ENCODE peak calls at places on chromosomes 6 and 20, in four cellular contexts. One of them, this sample, is unnamed.

GRCh38 chr20:63009988-63010769 is 3.4 kb upstream of the BHLHE23 start:
- DNase-seq in transverse colon: peak; percentile 73
- DNase-seq in spleen: peak; percentile 83
- DNase-seq in suprapubic skin: no peak
- DNase-seq in this sample: no peak

GRCh38 chr6:77456531-77457248 is 6.6 kb downstream of the HTR1B start:
- DNase-seq in transverse colon: no peak
- DNase-seq in spleen: no peak
- DNase-seq in suprapubic skin: no peak
- DNase-seq in this sample: no peak

GRCh38 chr6:21739838-21740237 is 146.3 kb downstream of the SOX4 start:
- DNase-seq in transverse colon: no peak
- DNase-seq in spleen: no peak
- DNase-seq in suprapubic skin: no peak
- DNase-seq in this sample: no peak

GRCh38 chr20:8132015-8132631 is at the start of gene PLCB1:
- DNase-seq in transverse colon: peak; percentile 77
- DNase-seq in spleen: peak; percentile 95
- DNase-seq in suprapubic skin: peak; percentile 86
- DNase-seq in this sample: peak; percentile 96

GRCh38 chr20:41531876-41532275 is 86.3 kb downstream of the CHD6 start:
- DNase-seq in transverse colon: no peak
- DNase-seq in spleen: no peak
- DNase-seq in suprapubic skin: no peak
- DNase-seq in this sample: no peak

GRCh38 chr20:45114465-45115385 is at the start of gene WFDC5:
- DNase-seq in transverse colon: no peak
- DNase-seq in spleen: no peak
- DNase-seq in suprapubic skin: no peak
- DNase-seq in this sample: no peak

GRCh38 chr6:47452899-47453298 is 24.7 kb upstream of the CD2AP start:
- DNase-seq in transverse colon: no peak
- DNase-seq in spleen: no peak
- DNase-seq in suprapubic skin: no peak
- DNase-seq in this sample: no peak

GRCh38 chr20:48733296-48733790 is 94.5 kb downstream of the PREX1 start:
- DNase-seq in transverse colon: no peak
- DNase-seq in spleen: no peak
- DNase-seq in suprapubic skin: no peak
- DNase-seq in this sample: no peak

GRCh38 chr6:10369896-10370295 is 45.0 kb downstream of the TFAP2A start:
- DNase-seq in transverse colon: no peak
- DNase-seq in spleen: no peak
- DNase-seq in suprapubic skin: no peak
- DNase-seq in this sample: no peak

GRCh38 chr6:40586800-40587201 is 363 bp downstream of the LRFN2 start:
- DNase-seq in transverse colon: no peak
- DNase-seq in spleen: no peak
- DNase-seq in suprapubic skin: no peak
- DNase-seq in this sample: no peak

GRCh38 chr6:139943391-139943790 is 568.9 kb upstream of the CITED2 start:
- DNase-seq in transverse colon: no peak
- DNase-seq in spleen: no peak
- DNase-seq in suprapubic skin: no peak
- DNase-seq in this sample: no peak

GRCh38 chr6:99364026-99364425 is 14.6 kb upstream of the FAXC start:
- DNase-seq in transverse colon: no peak
- DNase-seq in spleen: no peak
- DNase-seq in suprapubic skin: no peak
- DNase-seq in this sample: no peak

GRCh38 chr6:148441454-148441911 is 98.8 kb downstream of the SASH1 start:
- DNase-seq in transverse colon: no peak
- DNase-seq in spleen: no peak
- DNase-seq in suprapubic skin: no peak
- DNase-seq in this sample: no peak

GRCh38 chr20:23725102-23725501 is 25.6 kb downstream of the CST1 start:
- DNase-seq in transverse colon: no peak
- DNase-seq in spleen: no peak
- DNase-seq in suprapubic skin: no peak
- DNase-seq in this sample: no peak

GRCh38 chr6:90110971-90111370 is 185.7 kb downstream of the BACH2 start:
- DNase-seq in transverse colon: no peak
- DNase-seq in spleen: no peak
- DNase-seq in suprapubic skin: no peak
- DNase-seq in this sample: no peak

GRCh38 chr20:58010666-58011065 is 217.8 kb downstream of the ANKRD60 start:
- DNase-seq in transverse colon: no peak
- DNase-seq in spleen: peak; percentile 46
- DNase-seq in suprapubic skin: no peak
- DNase-seq in this sample: no peak

GRCh38 chr6:41097467-41098090 is 24.8 kb downstream of the NFYA start:
- DNase-seq in transverse colon: no peak
- DNase-seq in spleen: no peak
- DNase-seq in suprapubic skin: no peak
- DNase-seq in this sample: no peak

GRCh38 chr6:10347561-10348327 is 67.1 kb downstream of the TFAP2A start:
- DNase-seq in transverse colon: no peak
- DNase-seq in spleen: no peak
- DNase-seq in suprapubic skin: no peak
- DNase-seq in this sample: no peak

GRCh38 chr20:31693987-31694661 is 28.5 kb downstream of the BCL2L1 start:
- DNase-seq in transverse colon: no peak
- DNase-seq in spleen: no peak
- DNase-seq in suprapubic skin: no peak
- DNase-seq in this sample: no peak

GRCh38 chr20:3716195-3716834 is 3.9 kb upstream of the SIGLEC1 start:
- DNase-seq in transverse colon: no peak
- DNase-seq in spleen: no peak
- DNase-seq in suprapubic skin: no peak
- DNase-seq in this sample: peak; percentile 73

GRCh38 chr20:19815553-19815991 is 57.5 kb downstream of the RIN2 start:
- DNase-seq in transverse colon: no peak
- DNase-seq in spleen: no peak
- DNase-seq in suprapubic skin: no peak
- DNase-seq in this sample: peak; percentile 57

GRCh38 chr20:4610871-4611270 is 110.8 kb upstream of the PRND start:
- DNase-seq in transverse colon: no peak
- DNase-seq in spleen: no peak
- DNase-seq in suprapubic skin: no peak
- DNase-seq in this sample: no peak

GRCh38 chr6:151544453-151544852 is 50.6 kb downstream of the CCDC170 start:
- DNase-seq in transverse colon: no peak
- DNase-seq in spleen: no peak
- DNase-seq in suprapubic skin: no peak
- DNase-seq in this sample: no peak

GRCh38 chr6:114747995-114748625 is 405.3 kb upstream of the HS3ST5 start:
- DNase-seq in transverse colon: no peak
- DNase-seq in spleen: no peak
- DNase-seq in suprapubic skin: no peak
- DNase-seq in this sample: no peak

GRCh38 chr6:7152467-7152866 is 44.7 kb downstream of the RREB1 start:
- DNase-seq in transverse colon: no peak
- DNase-seq in spleen: no peak
- DNase-seq in suprapubic skin: no peak
- DNase-seq in this sample: no peak

GRCh38 chr6:53894086-53894485 is 99.3 kb downstream of the LRRC1 start:
- DNase-seq in transverse colon: peak; percentile 18
- DNase-seq in spleen: no peak
- DNase-seq in suprapubic skin: no peak
- DNase-seq in this sample: peak; percentile 75

GRCh38 chr6:157300006-157300405 is 23.3 kb downstream of the TMEM242 start:
- DNase-seq in transverse colon: no peak
- DNase-seq in spleen: no peak
- DNase-seq in suprapubic skin: no peak
- DNase-seq in this sample: no peak

GRCh38 chr6:160076009-160076408 is 45.6 kb upstream of the SLC22A1 start:
- DNase-seq in transverse colon: no peak
- DNase-seq in spleen: no peak
- DNase-seq in suprapubic skin: no peak
- DNase-seq in this sample: no peak

GRCh38 chr6:55665224-55665587 is 86.2 kb upstream of the HMGCLL1 start:
- DNase-seq in transverse colon: no peak
- DNase-seq in spleen: no peak
- DNase-seq in suprapubic skin: no peak
- DNase-seq in this sample: no peak

GRCh38 chr6:105849741-105850140 is 236.4 kb upstream of the PRDM1 start:
- DNase-seq in transverse colon: no peak
- DNase-seq in spleen: no peak
- DNase-seq in suprapubic skin: no peak
- DNase-seq in this sample: no peak

GRCh38 chr6:137552146-137552545 is 58.0 kb upstream of the OLIG3 start:
- DNase-seq in transverse colon: no peak
- DNase-seq in spleen: no peak
- DNase-seq in suprapubic skin: no peak
- DNase-seq in this sample: no peak

GRCh38 chr20:48153523-48153922 is 368.2 kb upstream of the SULF2 start:
- DNase-seq in transverse colon: no peak
- DNase-seq in spleen: no peak
- DNase-seq in suprapubic skin: no peak
- DNase-seq in this sample: no peak

GRCh38 chr20:35276408-35276807 is 1.5 kb downstream of the MMP24OS start:
- DNase-seq in transverse colon: no peak
- DNase-seq in spleen: no peak
- DNase-seq in suprapubic skin: no peak
- DNase-seq in this sample: no peak

GRCh38 chr20:35279533-35280174 is 1.7 kb upstream of the MMP24OS start:
- DNase-seq in transverse colon: no peak
- DNase-seq in spleen: no peak
- DNase-seq in suprapubic skin: no peak
- DNase-seq in this sample: no peak

GRCh38 chr20:35277127-35277526 is 795 bp downstream of the MMP24OS start:
- DNase-seq in transverse colon: no peak
- DNase-seq in spleen: peak; percentile 82
- DNase-seq in suprapubic skin: no peak
- DNase-seq in this sample: no peak

GRCh38 chr20:35279040-35279439 is 1.1 kb upstream of the MMP24OS start:
- DNase-seq in transverse colon: no peak
- DNase-seq in spleen: no peak
- DNase-seq in suprapubic skin: no peak
- DNase-seq in this sample: no peak

GRCh38 chr20:35277531-35278395 is at the start of gene MMP24OS:
- DNase-seq in transverse colon: peak; percentile 94
- DNase-seq in spleen: peak; percentile 98
- DNase-seq in suprapubic skin: peak; percentile 94
- DNase-seq in this sample: peak; percentile 96
- TF ChIP-seq POLR2A in transverse colon: peak; percentile 96
- TF ChIP-seq POLR2A in spleen: peak; percentile 62
- TF ChIP-seq POLR2A in suprapubic skin: peak; percentile 85
- TF ChIP-seq POLR2A in this sample: peak; percentile 80

GRCh38 chr6:25962368-25963127 is at the start of gene TRIM38:
- DNase-seq in transverse colon: peak; percentile 89
- DNase-seq in spleen: no peak
- DNase-seq in suprapubic skin: peak; percentile 86
- DNase-seq in this sample: peak; percentile 91

GRCh38 chr6:25959890-25960531 is 2.6 kb upstream of the TRIM38 start:
- DNase-seq in transverse colon: no peak
- DNase-seq in spleen: no peak
- DNase-seq in suprapubic skin: no peak
- DNase-seq in this sample: no peak

GRCh38 chr6:25963426-25964123 is 973 bp downstream of the TRIM38 start:
- DNase-seq in transverse colon: no peak
- DNase-seq in spleen: no peak
- DNase-seq in suprapubic skin: no peak
- DNase-seq in this sample: no peak

GRCh38 chr6:25960689-25961088 is 1.9 kb upstream of the TRIM38 start:
- DNase-seq in transverse colon: no peak
- DNase-seq in spleen: no peak
- DNase-seq in suprapubic skin: no peak
- DNase-seq in this sample: no peak

DNA sequence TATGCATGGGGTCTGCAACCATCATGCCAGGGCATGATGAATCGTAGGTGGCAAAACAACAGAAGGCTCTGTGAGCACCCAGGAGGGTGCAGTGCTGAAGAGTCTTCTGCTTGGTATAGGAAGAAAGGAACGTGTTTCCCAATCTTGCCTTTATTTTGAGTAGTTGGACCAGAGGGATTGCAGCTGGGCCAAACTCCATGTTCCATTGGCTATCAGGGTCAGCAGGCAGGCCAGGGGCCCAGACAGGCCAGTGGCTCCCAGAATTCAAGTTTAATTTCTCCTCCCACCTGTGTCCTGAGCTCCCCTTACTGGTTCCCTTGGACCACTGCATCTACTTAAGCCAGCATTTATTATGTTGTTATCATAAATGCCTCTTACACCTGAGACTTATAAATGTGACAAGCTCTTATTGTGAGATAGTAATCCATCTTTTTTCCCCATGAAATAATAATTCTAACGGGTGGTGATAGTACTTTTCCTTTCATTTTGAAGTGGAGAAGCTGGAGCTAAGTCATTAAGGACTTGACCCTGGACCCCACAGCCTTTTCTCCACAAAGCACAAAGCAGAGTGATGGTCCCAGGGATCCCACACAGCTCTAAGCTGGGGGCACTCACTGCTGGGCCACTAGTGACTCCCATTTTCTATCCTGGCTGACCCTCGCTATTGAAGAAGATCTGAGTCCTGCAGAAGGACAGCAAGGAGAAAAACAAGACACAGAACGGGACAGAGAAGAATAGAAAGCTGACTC is 809 bp upstream of the TRIM38 start:
- DNase-seq in transverse colon: no peak
- DNase-seq in spleen: no peak
- DNase-seq in suprapubic skin: no peak
- DNase-seq in this sample: no peak
- TF ChIP-seq CTCF in transverse colon: no peak
- TF ChIP-seq CTCF in spleen: no peak
- TF ChIP-seq CTCF in suprapubic skin: no peak
- TF ChIP-seq CTCF in this sample: no peak

GRCh38 chr20:46562373-46563169 is 12.1 kb upstream of the OCSTAMP start:
- DNase-seq in transverse colon: peak; percentile 73
- DNase-seq in spleen: no peak
- DNase-seq in suprapubic skin: peak; percentile 85
- DNase-seq in this sample: peak; percentile 85
- TF ChIP-seq POLR2AphosphoS5 in transverse colon: no peak
- TF ChIP-seq POLR2AphosphoS5 in spleen: no peak
- TF ChIP-seq POLR2AphosphoS5 in suprapubic skin: no peak
- TF ChIP-seq POLR2AphosphoS5 in this sample: no peak

GRCh38 chr20:992801-993535 is 9.1 kb downstream of the RSPO4 start:
- DNase-seq in transverse colon: no peak
- DNase-seq in spleen: peak; percentile 44
- DNase-seq in suprapubic skin: no peak
- DNase-seq in this sample: no peak

GRCh38 chr20:987677-988076 is 14.4 kb downstream of the RSPO4 start:
- DNase-seq in transverse colon: no peak
- DNase-seq in spleen: no peak
- DNase-seq in suprapubic skin: no peak
- DNase-seq in this sample: no peak

GRCh38 chr20:986733-987355 is 15.3 kb downstream of the RSPO4 start:
- DNase-seq in transverse colon: no peak
- DNase-seq in spleen: no peak
- DNase-seq in suprapubic skin: no peak
- DNase-seq in this sample: no peak

GRCh38 chr20:990293-990959 is 11.7 kb downstream of the RSPO4 start:
- DNase-seq in transverse colon: no peak
- DNase-seq in spleen: no peak
- DNase-seq in suprapubic skin: no peak
- DNase-seq in this sample: no peak

GRCh38 chr20:991850-992249 is 10.3 kb downstream of the RSPO4 start:
- DNase-seq in transverse colon: no peak
- DNase-seq in spleen: peak; percentile 39
- DNase-seq in suprapubic skin: no peak
- DNase-seq in this sample: no peak
- TF ChIP-seq POLR2A in transverse colon: no peak
- TF ChIP-seq POLR2A in spleen: no peak
- TF ChIP-seq POLR2A in suprapubic skin: no peak
- TF ChIP-seq POLR2A in this sample: no peak

This sample was measured in sigmoid colon.